ENCODE peak calls at places on chromosomes 12 and 14, in four cellular contexts. U, Q, Z and E are unnamed samples.

GRCh38 chr14:49506650-49507049 is 79.5 kb downstream of the RPS29 start:
- DNase-seq in U (no peak), Q (no peak), Z (no peak), E (no peak)

GRCh38 chr12:20212036-20212435 is 156.3 kb upstream of the PDE3A start:
- DNase-seq in U (peak), Q (no peak), Z (no peak), E (no peak)

GRCh38 chr14:77105554-77105953 is 7.5 kb downstream of the CIPC start:
- DNase-seq in U (no peak), Q (no peak), Z (peak), E (no peak)

GRCh38 chr14:69879175-69880047 is at the start of gene SMOC1:
- DNase-seq in U (peak), Q (no peak), Z (peak), E (peak)

GRCh38 chr14:35883677-35884293 is 57.6 kb downstream of the BRMS1L start:
- DNase-seq in U (no peak), Q (no peak), Z (peak), E (no peak)

GRCh38 chr12:106223485-106224391 is 24.1 kb downstream of the CKAP4 start:
- DNase-seq in U (peak), Q (peak), Z (peak), E (no peak)

GRCh38 chr12:123990512-123990911 is 17.5 kb downstream of the ZNF664 start:
- DNase-seq in U (peak), Q (no peak), Z (no peak), E (no peak)

GRCh38 chr12:75891072-75891471 is 140.5 kb downstream of the PHLDA1 start:
- DNase-seq in U (no peak), Q (no peak), Z (peak), E (no peak)

GRCh38 chr14:32809255-32809654 is 129.4 kb upstream of the NPAS3 start:
- DNase-seq in U (no peak), Q (no peak), Z (no peak), E (no peak)

GRCh38 chr12:6766651-6767300 is 613 bp downstream of the PTMS start:
- DNase-seq in U (peak), Q (peak), Z (peak), E (peak)

GRCh38 chr12:67674417-67674816 is 25.9 kb downstream of the DYRK2 start:
- DNase-seq in U (no peak), Q (no peak), Z (no peak), E (no peak)

GRCh38 chr14:96568646-96569045 is 66.5 kb downstream of the PAPOLA start:
- DNase-seq in U (no peak), Q (no peak), Z (no peak), E (no peak)

GRCh38 chr14:96559571-96559970 is 57.4 kb downstream of the PAPOLA start:
- DNase-seq in U (peak), Q (no peak), Z (no peak), E (no peak)

GRCh38 chr14:96567289-96567899 is 65.2 kb downstream of the PAPOLA start:
- DNase-seq in U (peak), Q (no peak), Z (no peak), E (no peak)

GRCh38 chr14:96565811-96566210 is 63.6 kb downstream of the PAPOLA start:
- DNase-seq in U (no peak), Q (no peak), Z (no peak), E (no peak)

GRCh38 chr14:96564389-96564788 is 62.2 kb downstream of the PAPOLA start:
- DNase-seq in U (no peak), Q (no peak), Z (no peak), E (no peak)
- TF ChIP-seq CTCF in U (no peak), Q (no peak), Z (no peak), E (peak)

DNA sequence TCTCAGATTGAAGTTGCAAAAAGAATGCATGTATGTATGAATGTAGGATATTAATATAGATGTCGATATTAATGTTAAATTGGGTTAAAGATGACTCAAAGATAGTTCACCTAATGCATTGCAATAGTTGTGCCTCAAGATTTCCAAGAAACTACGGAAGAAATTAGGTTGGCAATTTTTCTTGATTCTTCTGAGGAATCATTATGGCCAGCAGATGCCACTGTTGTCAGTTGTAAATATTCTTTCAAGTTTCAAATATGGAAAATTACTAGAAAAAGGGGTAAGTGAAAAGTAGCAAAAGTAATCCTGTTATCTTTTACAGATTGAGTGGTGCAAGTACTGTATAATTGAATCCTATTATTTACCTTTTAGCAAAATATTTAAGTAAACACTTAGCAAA is 202.1 kb downstream of the ADAMTS20 start:
- DNase-seq in U (peak), Q (no peak), Z (no peak), E (no peak)
- TF ChIP-seq CTCF in U (peak), Q (no peak), Z (no peak), E (peak)

GRCh38 chr14:71309756-71310155 is 402.5 kb downstream of the PCNX1 start:
- DNase-seq in U (no peak), Q (no peak), Z (no peak), E (no peak)
- TF ChIP-seq CTCF in U (no peak), Q (no peak), Z (no peak), E (peak)

GRCh38 chr12:56115329-56115728 is 1.1 kb upstream of the RPL41 start:
- DNase-seq in U (peak), Q (no peak), Z (peak), E (no peak)
- TF ChIP-seq CTCF in U (no peak), Q (no peak), Z (no peak), E (no peak)

GRCh38 chr12:103965590-103966407 is at the start of gene TDG:
- DNase-seq in U (peak), Q (peak), Z (peak), E (peak)
- TF ChIP-seq CTCF in U (no peak), Q (peak), Z (peak), E (no peak)